ENCODE peak calls at places on chromosomes 13 and 19, in six cellular contexts. W is HCT116, Z is right lobe of liver, R is body of pancreas, O is cardiac muscle cell, D is GM12865. E is an unnamed sample.
A peak's percentile ranks its signal among the peaks of the same experiment; 100 is the strongest.

GRCh38 chr19:48386981-48387380 is 4.4 kb downstream of the KDELR1 start:
- DNase-seq in W (no peak), Z (no peak), R (no peak), O (no peak), D (no peak), E (no peak)

GRCh38 chr19:42023121-42023942 is 29.3 kb upstream of the ATP1A3 start:
- DNase-seq in W (peak; percentile 28), Z (no peak), R (no peak), O (peak; percentile 30), D (peak; percentile 50), E (no peak)

GRCh38 chr13:94312511-94313191 is 166.8 kb downstream of the DCT start:
- DNase-seq in W (no peak), Z (no peak), R (no peak), O (no peak), D (peak; percentile 85), E (no peak)

GRCh38 chr13:30504081-30504480 is 38.3 kb upstream of the HMGB1 start:
- DNase-seq in W (no peak), Z (no peak), R (no peak), O (peak; percentile 67), D (peak; percentile 76), E (peak; percentile 3)

GRCh38 chr19:58477130-58477529 is 978 bp downstream of the ZNF446 start:
- DNase-seq in W (no peak), Z (no peak), R (no peak), O (no peak), D (no peak), E (no peak)

GRCh38 chr19:7645159-7645558 is 8.2 kb downstream of the STXBP2 start:
- DNase-seq in W (no peak), Z (no peak), R (no peak), O (no peak), D (no peak), E (no peak)

GRCh38 chr13:99103536-99103935 is 97.1 kb upstream of the UBAC2 start:
- DNase-seq in W (no peak), Z (no peak), R (no peak), O (peak; percentile 12), D (no peak), E (no peak)

GRCh38 chr13:22517544-22517943 is 663.2 kb upstream of the SGCG start:
- DNase-seq in W (no peak), Z (no peak), R (no peak), O (no peak), D (no peak), E (no peak)

GRCh38 chr19:35404879-35405622 is 34.2 kb downstream of the GPR42 start:
- DNase-seq in W (no peak), Z (no peak), R (peak; percentile 40), O (peak; percentile 96), D (peak; percentile 96), E (no peak)

GRCh38 chr13:99926014-99926731 is 45.4 kb downstream of the ZIC5 start:
- DNase-seq in W (peak; percentile 15), Z (no peak), R (peak; percentile 40), O (no peak), D (no peak), E (no peak)

GRCh38 chr13:40194204-40194806 is 472.1 kb downstream of the FOXO1 start:
- DNase-seq in W (no peak), Z (no peak), R (no peak), O (peak; percentile 43), D (no peak), E (no peak)

GRCh38 chr13:109803822-109804221 is 17.4 kb upstream of the IRS2 start:
- DNase-seq in W (no peak), Z (no peak), R (no peak), O (no peak), D (no peak), E (no peak)

GRCh38 chr13:52127783-52128702 is 830 bp downstream of the NEK5 start:
- DNase-seq in W (peak; percentile 63), Z (peak; percentile 41), R (peak; percentile 62), O (peak; percentile 65), D (peak; percentile 59), E (peak; percentile 45)

GRCh38 chr19:18424122-18424889 is 5.1 kb downstream of the SSBP4 start:
- DNase-seq in W (no peak), Z (no peak), R (no peak), O (no peak), D (no peak), E (no peak)

GRCh38 chr19:27674701-27675100 is 1538.2 kb downstream of the UQCRFS1 start:
- DNase-seq in W (no peak), Z (no peak), R (no peak), O (no peak), D (no peak), E (no peak)

GRCh38 chr13:99371956-99372355 is 64.8 kb upstream of the GPR183 start:
- DNase-seq in W (no peak), Z (no peak), R (no peak), O (no peak), D (no peak), E (no peak)

GRCh38 chr13:48232420-48233096 is 448 bp upstream of the ITM2B start:
- DNase-seq in W (no peak), Z (no peak), R (no peak), O (no peak), D (no peak), E (no peak)

GRCh38 chr13:96036515-96036914 is 16.7 kb downstream of the UGGT2 start:
- DNase-seq in W (no peak), Z (no peak), R (no peak), O (no peak), D (no peak), E (no peak)

GRCh38 chr13:99477493-99477892 is 23.8 kb upstream of the TM9SF2 start:
- DNase-seq in W (no peak), Z (no peak), R (no peak), O (no peak), D (no peak), E (no peak)

GRCh38 chr19:55646889-55647731 is 902 bp upstream of the CCDC106 start:
- DNase-seq in W (no peak), Z (no peak), R (no peak), O (no peak), D (peak; percentile 46), E (no peak)

GRCh38 chr19:32227561-32228165 is 117.7 kb upstream of the ZNF507 start:
- DNase-seq in W (no peak), Z (no peak), R (no peak), O (no peak), D (no peak), E (no peak)

GRCh38 chr19:38224014-38224862 is at the start of gene DPF1:
- DNase-seq in W (peak; percentile 54), Z (no peak), R (no peak), O (peak; percentile 75), D (peak; percentile 86), E (no peak)

GRCh38 chr19:45442408-45442926 is 18.8 kb upstream of the ERCC1 start:
- DNase-seq in W (no peak), Z (no peak), R (no peak), O (no peak), D (no peak), E (no peak)
- TF ChIP-seq CTCF in W (no peak), Z (no peak), R (no peak), O (no peak), D (no peak), E (no peak)

GRCh38 chr13:23671902-23672301 is 101.7 kb downstream of the TNFRSF19 start:
- DNase-seq in W (no peak), Z (no peak), R (no peak), O (peak; percentile 46), D (no peak), E (no peak)

GRCh38 chr13:23674795-23675640 is 104.8 kb downstream of the TNFRSF19 start:
- DNase-seq in W (no peak), Z (no peak), R (no peak), O (peak; percentile 60), D (no peak), E (peak; percentile 62)

GRCh38 chr13:23673354-23673753 is 103.1 kb downstream of the TNFRSF19 start:
- DNase-seq in W (no peak), Z (no peak), R (no peak), O (peak; percentile 81), D (no peak), E (peak; percentile 87)

GRCh38 chr13:23672616-23673015 is 102.4 kb downstream of the TNFRSF19 start:
- DNase-seq in W (no peak), Z (no peak), R (no peak), O (peak; percentile 54), D (no peak), E (no peak)

GRCh38 chr13:23673867-23674605 is 103.8 kb downstream of the TNFRSF19 start:
- DNase-seq in W (no peak), Z (no peak), R (no peak), O (no peak), D (no peak), E (no peak)
- H3K4me3 ChIP-seq in W (no peak overlapping the region), Z (no peak overlapping the region), R (no peak overlapping the region), O (no peak overlapping the region), D (no peak overlapping the region), E (no peak overlapping the region)

DNA sequence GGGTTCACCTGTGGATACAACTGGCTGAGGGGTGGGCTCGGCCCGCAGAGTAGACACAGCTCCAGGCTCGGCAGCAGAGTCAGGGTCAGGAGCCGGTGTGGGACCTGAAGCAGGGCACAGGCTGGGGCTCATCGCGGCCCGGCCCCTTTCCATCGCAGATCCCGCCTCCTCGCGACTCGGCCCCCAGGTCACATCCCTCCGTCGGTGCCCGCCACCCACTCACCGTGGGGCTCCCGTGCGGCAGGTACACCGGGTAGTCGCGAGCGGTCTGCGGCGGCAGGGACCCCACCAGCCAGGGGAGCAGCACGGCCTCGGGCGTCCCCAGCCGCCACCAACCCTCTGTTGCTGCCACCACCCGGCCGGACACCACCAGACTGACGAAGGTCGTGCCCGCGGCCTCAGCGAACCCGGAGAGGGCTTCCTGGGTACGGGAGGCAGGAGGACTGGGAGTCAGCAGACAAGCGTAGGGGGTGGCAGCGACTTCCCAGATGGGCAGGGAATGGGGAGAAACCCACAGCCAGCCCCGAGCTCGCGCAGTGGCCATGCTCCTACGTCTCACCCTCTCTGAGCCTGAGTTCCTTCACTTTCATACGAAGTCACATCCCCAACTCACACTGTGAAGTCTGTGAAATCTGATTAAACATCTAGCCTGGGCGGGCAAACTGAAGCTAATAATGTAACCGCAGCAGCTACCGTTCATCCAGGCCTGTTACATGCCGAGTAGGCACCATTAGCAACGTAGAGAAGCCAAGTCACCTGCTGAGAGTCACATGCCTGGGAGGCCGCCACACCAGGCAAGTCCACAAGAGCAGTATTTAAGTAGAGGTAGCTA is 3.7 kb downstream of the FUZ start:
- DNase-seq in W (no peak), Z (peak; percentile 80), R (peak; percentile 72), O (no peak), D (peak; percentile 33), E (peak; percentile 37)
- TF ChIP-seq CTCF in W (no peak), Z (peak; percentile 34), R (no peak), O (no peak), D (no peak), E (no peak)

DNA sequence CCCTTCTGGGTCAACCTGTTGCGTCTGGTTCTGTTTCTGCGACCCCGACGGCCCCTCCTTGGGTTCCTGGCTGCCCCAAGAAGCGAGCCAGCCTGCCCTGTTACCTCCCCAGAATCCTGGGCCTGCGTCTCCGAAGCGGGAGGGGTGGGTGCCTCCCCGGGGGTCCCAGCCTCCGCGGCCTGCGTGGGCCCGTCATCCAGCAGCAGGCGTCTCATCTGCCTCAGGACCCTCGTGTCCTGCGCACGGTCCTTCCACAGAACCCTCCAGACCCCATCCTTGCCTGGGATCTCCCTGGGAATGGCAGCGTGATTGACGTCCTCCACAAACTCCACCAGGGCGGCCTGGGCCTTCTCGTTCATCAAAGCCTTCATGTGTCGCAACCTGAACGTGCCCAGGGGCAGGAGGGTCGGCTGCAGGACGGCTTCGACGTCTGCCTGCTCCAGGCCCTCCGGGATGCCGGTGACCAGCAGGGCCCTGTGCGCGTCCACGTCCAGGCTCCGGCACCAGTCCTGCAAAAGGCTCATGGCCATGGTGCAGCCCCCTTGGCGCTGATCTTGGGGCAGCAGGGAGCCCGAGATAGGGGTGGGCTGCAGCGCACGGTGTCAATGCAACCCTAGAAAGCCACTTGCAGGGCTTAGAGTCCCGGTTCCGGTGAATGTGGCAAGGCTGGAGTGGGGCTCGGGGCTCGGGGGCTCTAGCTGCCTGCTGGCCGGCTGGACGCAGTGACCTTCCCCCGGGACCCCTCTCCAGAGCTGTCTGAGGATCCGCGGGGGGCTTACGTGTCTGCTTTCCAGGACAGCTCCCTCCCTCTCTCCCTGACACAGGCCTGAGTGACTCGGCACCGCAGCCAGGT is 505 bp downstream of the PNMA8B start:
- DNase-seq in W (no peak), Z (no peak), R (no peak), O (no peak), D (no peak), E (no peak)
- H3K4me3 ChIP-seq in W (no peak overlapping the region), Z (peak overlapping the region; percentile 24), R (no peak overlapping the region), O (peak overlapping the region; percentile 38), D (no peak overlapping the region), E (peak overlapping the region; percentile 32)

E was measured in astrocyte of the cerebellum.